ENCODE peak calls at places on chromosomes 5 and 9, in five cellular contexts. L is GM23338, T is GM12878, B is GM23248, R is hepatocyte. S is an unnamed sample.

GRCh38 chr5:170479484-170479883 is 24.3 kb upstream of the KCNIP1 start:
- DNase-seq in L (no peak), T (no peak), B (no peak), R (peak; percentile 37), S (peak; percentile 50)

GRCh38 chr9:87119328-87119881 is 172.1 kb upstream of the GAS1 start:
- DNase-seq in L (no peak), T (no peak), B (peak; percentile 77), R (peak; percentile 56), S (peak; percentile 55)

GRCh38 chr5:38045446-38045845 is 205.6 kb upstream of the GDNF start:
- DNase-seq in L (no peak), T (no peak), B (no peak), R (no peak), S (no peak)

GRCh38 chr5:132828846-132829494 is 1.5 kb downstream of the SHROOM1 start:
- DNase-seq in L (no peak), T (no peak), B (no peak), R (no peak), S (no peak)

GRCh38 chr9:85600675-85601263 is 141.0 kb downstream of the AGTPBP1 start:
- DNase-seq in L (peak; percentile 74), T (no peak), B (no peak), R (no peak), S (no peak)

GRCh38 chr9:1979815-1980367 is 35.3 kb upstream of the SMARCA2 start:
- DNase-seq in L (no peak), T (peak; percentile 35), B (peak; percentile 92), R (peak; percentile 11), S (peak; percentile 87)

GRCh38 chr9:111005711-111006482 is 32.4 kb downstream of the LPAR1 start:
- DNase-seq in L (no peak), T (no peak), B (no peak), R (no peak), S (peak; percentile 68)

GRCh38 chr5:95704150-95704549 is 21.4 kb upstream of the SPATA9 start:
- DNase-seq in L (no peak), T (no peak), B (no peak), R (no peak), S (no peak)

GRCh38 chr9:137685035-137685885 is 66.5 kb downstream of the EHMT1 start:
- DNase-seq in L (no peak), T (no peak), B (peak; percentile 44), R (no peak), S (peak; percentile 76)

GRCh38 chr9:6664204-6664683 is 18.7 kb upstream of the GLDC start:
- DNase-seq in L (no peak), T (no peak), B (no peak), R (no peak), S (no peak)

GRCh38 chr9:127384016-127384730 is 12.8 kb upstream of the SLC2A8 start:
- DNase-seq in L (no peak), T (no peak), B (no peak), R (no peak), S (no peak)

GRCh38 chr9:10612649-10613398 is at the start of gene PTPRD:
- DNase-seq in L (peak; percentile 82), T (no peak), B (peak; percentile 42), R (peak; percentile 85), S (peak; percentile 40)
- H2AFZ ChIP-seq in L (peak within 1 kb of the TSS; percentile 91), T (peak within 1 kb of the TSS; percentile 17), B (peak within 1 kb of the TSS; percentile 86), R (peak within 1 kb of the TSS; percentile 97), S (no peak within 1 kb of the TSS)

GRCh38 chr5:11182441-11183080 is 421.5 kb upstream of the DAP start:
- DNase-seq in L (peak; percentile 85), T (no peak), B (peak; percentile 66), R (peak; percentile 60), S (peak; percentile 57)

GRCh38 chr5:11177993-11178711 is 417.1 kb upstream of the DAP start:
- DNase-seq in L (no peak), T (no peak), B (peak; percentile 10), R (no peak), S (peak; percentile 10)

GRCh38 chr5:11180890-11181289 is 419.9 kb upstream of the DAP start:
- DNase-seq in L (no peak), T (no peak), B (no peak), R (no peak), S (no peak)

GRCh38 chr5:11181940-11182339 is 420.9 kb upstream of the DAP start:
- DNase-seq in L (no peak), T (no peak), B (no peak), R (no peak), S (no peak)
- H2AFZ ChIP-seq in L (no peak overlapping the region), T (no peak overlapping the region), B (no peak overlapping the region), R (no peak overlapping the region), S (no peak overlapping the region)

GRCh38 chr5:93583799-93584530 is 943 bp downstream of the NR2F1 start:
- DNase-seq in L (peak; percentile 73), T (no peak), B (peak; percentile 81), R (peak; percentile 58), S (peak; percentile 47)
- H2AFZ ChIP-seq in L (no peak overlapping the region), T (no peak overlapping the region), B (peak overlapping the region; percentile 88), R (peak overlapping the region; percentile 49), S (no peak overlapping the region)

GRCh38 chr5:6489786-6490185 is 41.1 kb downstream of the UBE2QL1 start:
- DNase-seq in L (no peak), T (no peak), B (no peak), R (no peak), S (no peak)
- H2AFZ ChIP-seq in L (no peak overlapping the region), T (no peak overlapping the region), B (no peak overlapping the region), R (no peak overlapping the region), S (no peak overlapping the region)